ENCODE peak calls at places on chromosomes 1 and 21, in seven cellular contexts. R is lung, V is skeletal muscle cell, W is cardiac fibroblast, J is tibial nerve, Z is lower leg skin, O is GM23338. M is an unnamed sample.

GRCh38 chr1:18794066-18794465 is 65.4 kb downstream of the TAS1R2 start:
- DNase-seq in R (no peak), V (no peak), W (no peak), J (no peak), Z (no peak), O (no peak), M (no peak)

GRCh38 chr1:25103180-25103790 is 129.0 kb downstream of the SYF2 start:
- DNase-seq in R (no peak), V (no peak), W (no peak), J (no peak), Z (no peak), O (no peak), M (no peak)

GRCh38 chr1:87398644-87399043 is 70.0 kb downstream of the LMO4 start:
- DNase-seq in R (no peak), V (peak), W (peak), J (no peak), Z (no peak), O (no peak), M (no peak)

GRCh38 chr1:203408485-203409229 is 57.7 kb upstream of the FMOD start:
- DNase-seq in R (peak), V (peak), W (peak), J (peak), Z (peak), O (no peak), M (peak)

GRCh38 chr21:26844258-26845065 is 747 bp downstream of the ADAMTS1 start:
- DNase-seq in R (no peak), V (no peak), W (peak), J (peak), Z (no peak), O (peak), M (peak)

GRCh38 chr1:210151063-210151672 is 81.4 kb upstream of the SERTAD4 start:
- DNase-seq in R (no peak), V (no peak), W (no peak), J (no peak), Z (no peak), O (no peak), M (no peak)

GRCh38 chr21:15730484-15731242 is 881 bp downstream of the USP25 start:
- DNase-seq in R (no peak), V (no peak), W (peak), J (no peak), Z (no peak), O (peak), M (no peak)

GRCh38 chr1:235679644-235680043 is 30.1 kb upstream of the GNG4 start:
- DNase-seq in R (no peak), V (no peak), W (no peak), J (no peak), Z (no peak), O (no peak), M (no peak)

GRCh38 chr1:175169305-175170018 is 23.1 kb downstream of the KIAA0040 start:
- DNase-seq in R (no peak), V (no peak), W (peak), J (no peak), Z (no peak), O (no peak), M (no peak)

GRCh38 chr1:180842052-180842451 is 70.6 kb upstream of the KIAA1614 start:
- DNase-seq in R (no peak), V (no peak), W (peak), J (no peak), Z (no peak), O (peak), M (no peak)

GRCh38 chr1:243294723-243295121 is 38.9 kb downstream of the SDCCAG8 start:
- DNase-seq in R (no peak), V (peak), W (peak), J (no peak), Z (no peak), O (no peak), M (no peak)

GRCh38 chr1:187718527-187718926 is 889.8 kb downstream of the PLA2G4A start:
- DNase-seq in R (no peak), V (no peak), W (no peak), J (no peak), Z (no peak), O (no peak), M (no peak)

GRCh38 chr1:68339505-68339904 is 107.2 kb upstream of the WLS start:
- DNase-seq in R (no peak), V (peak), W (peak), J (no peak), Z (no peak), O (no peak), M (no peak)

GRCh38 chr1:236140705-236141446 is 1.5 kb upstream of the GPR137B start:
- DNase-seq in R (no peak), V (no peak), W (no peak), J (no peak), Z (no peak), O (peak), M (peak)

GRCh38 chr1:168235548-168235885 is 9.7 kb downstream of the SFT2D2 start:
- DNase-seq in R (no peak), V (no peak), W (no peak), J (no peak), Z (no peak), O (no peak), M (no peak)

GRCh38 chr1:156746716-156747631 is 4.5 kb downstream of the HDGF start:
- DNase-seq in R (peak), V (peak), W (peak), J (peak), Z (peak), O (peak), M (peak)

GRCh38 chr1:248821101-248821500 is 4.6 kb downstream of the SH3BP5L start:
- DNase-seq in R (no peak), V (no peak), W (peak), J (no peak), Z (peak), O (no peak), M (no peak)

GRCh38 chr1:220926146-220926545 is 46.9 kb downstream of the HLX start:
- DNase-seq in R (no peak), V (peak), W (peak), J (no peak), Z (no peak), O (no peak), M (peak)

GRCh38 chr21:26964379-26964778 is 2.5 kb downstream of the ADAMTS5 start:
- DNase-seq in R (peak), V (no peak), W (no peak), J (no peak), Z (peak), O (peak), M (peak)

GRCh38 chr1:19222979-19223824 is 13.1 kb upstream of the UBR4 start:
- DNase-seq in R (no peak), V (no peak), W (peak), J (no peak), Z (no peak), O (no peak), M (no peak)

GRCh38 chr1:31712625-31713024 is 8.8 kb upstream of the COL16A1 start:
- DNase-seq in R (no peak), V (no peak), W (peak), J (peak), Z (no peak), O (no peak), M (no peak)

GRCh38 chr1:234746798-234747196 is 136.8 kb upstream of the IRF2BP2 start:
- DNase-seq in R (no peak), V (no peak), W (no peak), J (no peak), Z (no peak), O (no peak), M (no peak)

GRCh38 chr1:228446849-228447248 is 30.2 kb upstream of the TRIM17 start:
- DNase-seq in R (no peak), V (no peak), W (no peak), J (no peak), Z (no peak), O (peak), M (no peak)

GRCh38 chr1:37808369-37809319 is 636 bp upstream of the YRDC start:
- DNase-seq in R (peak), V (peak), W (peak), J (no peak), Z (no peak), O (peak), M (peak)

GRCh38 chr1:160844447-160845232 is 18.0 kb downstream of the CD244 start:
- DNase-seq in R (no peak), V (no peak), W (no peak), J (no peak), Z (no peak), O (no peak), M (no peak)

GRCh38 chr1:47969478-47969877 is 27.7 kb downstream of the TRABD2B start:
- DNase-seq in R (no peak), V (no peak), W (no peak), J (no peak), Z (no peak), O (no peak), M (no peak)

GRCh38 chr1:111334169-111334568 is 43.5 kb downstream of the CHIA start:
- DNase-seq in R (no peak), V (peak), W (peak), J (peak), Z (no peak), O (peak), M (peak)

GRCh38 chr1:10778640-10779039 is 17.8 kb downstream of the CASZ1 start:
- DNase-seq in R (no peak), V (no peak), W (no peak), J (no peak), Z (no peak), O (no peak), M (no peak)

GRCh38 chr1:168391759-168392681 is 111.3 kb downstream of the TBX19 start:
- DNase-seq in R (no peak), V (no peak), W (no peak), J (no peak), Z (no peak), O (no peak), M (no peak)

GRCh38 chr1:244163861-244164562 is 112.9 kb downstream of the ZBTB18 start:
- DNase-seq in R (no peak), V (peak), W (peak), J (peak), Z (no peak), O (peak), M (peak)

DNA sequence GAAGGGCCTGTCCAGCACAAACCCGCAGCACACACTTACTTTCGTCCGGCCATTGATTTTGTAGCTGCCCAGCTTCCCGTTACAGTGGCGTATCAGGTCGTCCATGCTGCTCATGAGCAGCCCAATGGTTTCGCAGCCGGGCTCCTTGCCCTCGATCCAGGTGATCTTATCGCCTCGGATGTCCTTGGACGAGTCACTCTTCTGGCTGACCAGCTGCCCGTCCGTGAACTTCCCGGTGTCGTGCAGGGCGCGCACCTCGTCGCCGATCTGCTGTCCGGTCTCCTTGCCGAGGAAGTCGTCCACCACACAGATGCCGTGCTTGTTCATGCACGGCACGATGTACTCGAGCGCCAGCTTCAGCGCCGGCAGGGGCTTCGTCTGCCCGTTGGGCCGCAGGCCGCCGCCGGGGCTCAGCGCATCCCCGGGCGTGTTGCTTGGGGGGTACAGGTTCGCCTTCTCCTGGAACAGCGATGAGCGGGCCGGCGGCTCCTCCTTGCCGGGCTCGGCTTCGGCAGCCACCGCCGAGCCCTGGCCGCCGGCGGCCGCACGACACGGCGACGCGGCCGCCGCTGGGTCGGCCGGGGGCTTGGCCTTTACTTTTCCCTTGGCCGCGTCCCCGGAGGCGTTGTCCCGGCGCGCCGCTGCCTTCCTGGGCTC is 1.0 kb downstream of the EGLN1 start:
- DNase-seq in R (peak), V (no peak), W (peak), J (peak), Z (peak), O (peak), M (peak)
- H3K4me3 ChIP-seq in R (peak), V (peak), W (peak), J (peak), Z (peak), O (peak), M (peak)

GRCh38 chr21:42661688-42662429 is 8.4 kb downstream of the PDE9A start:
- DNase-seq in R (no peak), V (no peak), W (no peak), J (no peak), Z (no peak), O (no peak), M (no peak)

GRCh38 chr21:42659416-42660117 is 6.1 kb downstream of the PDE9A start:
- DNase-seq in R (no peak), V (no peak), W (no peak), J (no peak), Z (no peak), O (no peak), M (no peak)

GRCh38 chr21:42658320-42659105 is 5.1 kb downstream of the PDE9A start:
- DNase-seq in R (no peak), V (no peak), W (no peak), J (no peak), Z (no peak), O (no peak), M (no peak)

GRCh38 chr21:42657676-42658319 is 4.4 kb downstream of the PDE9A start:
- DNase-seq in R (no peak), V (no peak), W (no peak), J (no peak), Z (no peak), O (no peak), M (no peak)

DNA sequence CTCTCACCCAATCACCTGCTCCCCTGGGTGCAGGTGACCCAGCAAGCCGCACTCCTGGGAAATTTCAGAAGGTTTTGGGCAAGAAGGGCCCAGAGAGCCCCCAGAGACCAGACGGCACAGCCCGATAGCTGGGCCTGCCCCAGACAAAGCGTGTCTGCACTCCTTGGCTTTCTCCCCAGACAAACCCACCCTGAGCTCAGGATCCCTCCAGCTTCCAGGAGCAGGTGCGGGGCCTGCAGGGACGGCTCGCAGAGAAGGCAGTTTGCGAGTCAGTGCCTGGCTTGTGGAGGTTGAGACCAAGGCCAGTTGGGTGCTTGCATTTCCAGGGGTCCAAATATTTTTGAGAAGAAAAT is 6.7 kb downstream of the PDE9A start:
- DNase-seq in R (no peak), V (no peak), W (no peak), J (no peak), Z (no peak), O (no peak), M (no peak)
- H3K4me3 ChIP-seq in R (no peak), V (no peak), W (no peak), J (no peak), Z (no peak), O (no peak), M (no peak)

GRCh38 chr1:116380499-116381316 is 7.7 kb downstream of the ATP1A1 start:
- DNase-seq in R (no peak), V (no peak), W (peak), J (no peak), Z (no peak), O (no peak), M (no peak)
- H3K4me3 ChIP-seq in R (no peak), V (no peak), W (no peak), J (no peak), Z (no peak), O (no peak), M (no peak)

GRCh38 chr1:105208581-105208980 is 1458.9 kb downstream of the AMY1C start:
- DNase-seq in R (no peak), V (no peak), W (no peak), J (no peak), Z (no peak), O (no peak), M (no peak)

GRCh38 chr1:105210747-105211146 is 1461.0 kb downstream of the AMY1C start:
- DNase-seq in R (no peak), V (no peak), W (no peak), J (no peak), Z (no peak), O (no peak), M (no peak)

GRCh38 chr1:105204836-105205371 is 1455.2 kb downstream of the AMY1C start:
- DNase-seq in R (no peak), V (no peak), W (no peak), J (no peak), Z (no peak), O (peak), M (no peak)
- H3K4me3 ChIP-seq in R (no peak), V (no peak), W (no peak), J (no peak), Z (no peak), O (no peak), M (no peak)

GRCh38 chr21:14542638-14543037 is 3.5 kb downstream of the SAMSN1 start:
- DNase-seq in R (no peak), V (no peak), W (no peak), J (no peak), Z (no peak), O (no peak), M (no peak)

GRCh38 chr21:14545906-14546480 is at the start of gene SAMSN1:
- DNase-seq in R (no peak), V (no peak), W (peak), J (peak), Z (peak), O (no peak), M (no peak)

GRCh38 chr21:14547834-14548513 is 1.9 kb upstream of the SAMSN1 start:
- DNase-seq in R (no peak), V (no peak), W (peak), J (no peak), Z (no peak), O (no peak), M (no peak)

GRCh38 chr21:14541840-14542495 is 4.1 kb downstream of the SAMSN1 start:
- DNase-seq in R (no peak), V (no peak), W (peak), J (no peak), Z (no peak), O (no peak), M (no peak)

GRCh38 chr21:14543983-14544382 is 2.1 kb downstream of the SAMSN1 start:
- DNase-seq in R (no peak), V (no peak), W (no peak), J (no peak), Z (no peak), O (no peak), M (no peak)
- H3K4me3 ChIP-seq in R (no peak), V (no peak), W (peak), J (no peak), Z (peak), O (no peak), M (no peak)

DNA sequence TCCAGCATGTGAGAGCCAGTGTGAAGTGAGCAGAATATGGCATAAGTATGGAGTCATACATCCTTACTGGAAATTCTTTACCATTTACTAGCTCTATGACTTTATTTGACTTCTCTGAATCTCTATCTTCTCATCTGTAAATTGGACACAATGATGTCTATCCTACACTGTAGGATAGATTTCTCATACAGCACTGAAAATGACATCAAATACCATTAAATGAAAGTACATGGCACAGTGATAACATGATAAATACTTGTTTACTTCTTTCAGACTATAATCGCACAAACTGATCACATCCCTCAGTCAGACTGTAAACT is 1.3 kb upstream of the CTTNBP2NL start:
- DNase-seq in R (no peak), V (no peak), W (no peak), J (no peak), Z (no peak), O (no peak), M (no peak)
- H3K4me3 ChIP-seq in R (no peak), V (peak), W (peak), J (peak), Z (no peak), O (no peak), M (no peak)

GRCh38 chr1:27487927-27488522 is 1.9 kb downstream of the WASF2 start:
- DNase-seq in R (no peak), V (no peak), W (peak), J (no peak), Z (no peak), O (no peak), M (no peak)
- H3K4me3 ChIP-seq in R (peak), V (peak), W (peak), J (peak), Z (no peak), O (peak), M (peak)

GRCh38 chr21:41767606-41768370 is 936 bp upstream of the RIPK4 start:
- DNase-seq in R (no peak), V (no peak), W (peak), J (no peak), Z (no peak), O (peak), M (no peak)
- H3K4me3 ChIP-seq in R (no peak), V (peak), W (peak), J (no peak), Z (no peak), O (peak), M (no peak)